ENCODE peak calls at places on chromosomes 13 and 19, in nine cellular contexts. X is brain microvascular endothelial cell, V is fibroblast of pulmonary artery, W is astrocyte, Z is heart left ventricle, Q is hepatocyte, F is prostate gland, Y is suprapubic skin, E is B cell. J is an unnamed sample.

GRCh38 chr13:93847162-93847561 is 620.6 kb downstream of the GPC6 start:
- DNase-seq in E (no peak), F (no peak), W (peak), Y (no peak), V (peak), Q (peak), X (peak), Z (no peak), J (no peak)

GRCh38 chr13:52061587-52061986 is 37.1 kb downstream of the UTP14C start:
- DNase-seq in X (no peak), F (peak), V (no peak), Q (no peak), Y (no peak), W (peak), E (no peak), Z (no peak), J (no peak)

GRCh38 chr13:105336706-105337582 is 1198.5 kb downstream of the EFNB2 start:
- DNase-seq in E (no peak), Y (no peak), V (peak), Q (no peak), W (peak), F (no peak), X (peak), Z (no peak), J (no peak)

GRCh38 chr19:39160889-39161672 is 35.5 kb downstream of the PAK4 start:
- DNase-seq in Z (no peak), F (peak), X (no peak), W (peak), Y (no peak), E (no peak), Q (no peak), V (no peak), J (no peak)

GRCh38 chr19:18090545-18091216 is 3.9 kb upstream of the IL12RB1 start:
- DNase-seq in E (no peak), Y (no peak), F (no peak), X (peak), V (peak), Q (no peak), W (no peak), Z (no peak), J (no peak)

GRCh38 chr13:78595819-78596700 is 7.3 kb downstream of the POU4F1 start:
- DNase-seq in X (no peak), Y (no peak), Q (peak), E (no peak), W (no peak), V (no peak), Z (no peak), F (no peak), J (peak)

GRCh38 chr19:46760363-46760762 is 14.1 kb upstream of the STRN4 start:
- DNase-seq in Y (no peak), E (no peak), Q (no peak), F (no peak), Z (no peak), X (no peak), W (no peak), V (no peak), J (no peak)

GRCh38 chr19:46603195-46603637 is 2.1 kb downstream of the CALM3 start:
- DNase-seq in V (no peak), W (no peak), Z (no peak), Y (no peak), E (no peak), X (no peak), F (no peak), Q (peak), J (peak)

GRCh38 chr13:109479991-109480696 is 306.2 kb downstream of the IRS2 start:
- DNase-seq in V (peak), W (peak), Z (peak), F (peak), Q (peak), Y (no peak), E (no peak), X (peak), J (no peak)

GRCh38 chr13:112205990-112206389 is 139.0 kb downstream of the SOX1 start:
- DNase-seq in Z (no peak), V (no peak), W (no peak), F (no peak), Q (no peak), X (no peak), Y (no peak), E (no peak), J (no peak)

GRCh38 chr19:3753631-3754410 is 7.7 kb downstream of the APBA3 start:
- DNase-seq in Z (no peak), E (no peak), X (no peak), Y (no peak), V (no peak), F (no peak), Q (no peak), W (no peak), J (no peak)

GRCh38 chr19:36488816-36489138 is 584 bp downstream of the ZNF566 start:
- DNase-seq in E (peak), W (no peak), Z (no peak), Y (no peak), Q (peak), F (no peak), V (no peak), X (peak), J (peak)
- TF ChIP-seq CTCF in E (no peak), W (no peak), Z (no peak), Y (no peak), Q (no peak), F (no peak), V (no peak), X (no peak), J (peak)

DNA sequence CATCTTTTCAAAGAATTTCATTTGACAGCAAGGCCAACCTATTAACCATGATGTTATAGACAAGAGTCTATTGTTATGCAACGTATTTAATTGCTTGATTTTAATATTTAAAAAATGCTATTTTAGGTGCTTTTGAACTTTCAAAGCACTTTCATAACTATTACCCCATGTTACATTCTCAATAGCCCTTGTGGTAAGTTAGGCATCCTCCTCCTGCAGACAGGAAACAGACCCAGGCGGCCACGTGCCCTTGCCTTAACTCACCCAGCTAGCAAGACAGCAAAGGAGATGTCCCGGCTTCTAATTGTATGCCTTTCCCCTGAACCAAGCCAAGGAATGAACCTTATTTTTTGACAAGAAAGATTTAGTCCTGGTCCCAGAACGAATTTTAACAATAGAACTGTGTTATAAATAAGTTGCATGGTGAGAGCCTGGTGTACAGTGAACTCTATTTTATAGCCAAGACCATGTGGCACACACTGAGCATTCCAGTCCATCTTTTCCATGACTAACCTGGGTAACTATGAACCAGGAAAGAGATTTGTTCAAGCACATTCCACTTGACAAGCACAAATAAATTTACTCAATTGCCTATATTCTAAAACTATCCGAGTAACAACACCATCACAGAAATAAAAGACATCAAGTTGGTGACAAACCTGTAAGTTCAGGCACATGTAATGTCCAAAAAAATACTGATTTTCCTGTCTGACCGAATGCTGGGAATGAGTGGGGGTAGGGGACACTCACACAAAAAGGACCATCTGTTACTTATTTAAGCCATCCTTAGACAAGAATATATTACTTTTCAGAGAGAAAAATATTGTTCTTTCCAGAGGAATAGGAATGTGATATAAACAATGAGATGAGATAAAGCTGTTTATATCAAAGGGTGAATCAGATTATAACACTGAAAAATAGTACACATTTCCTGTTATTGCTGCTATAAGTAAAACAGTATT is 163.0 kb downstream of the EFNB2 start:
- DNase-seq in F (no peak), Z (no peak), V (peak), Y (no peak), E (no peak), Q (no peak), X (peak), W (peak), J (no peak)
- TF ChIP-seq CTCF in F (no peak), Z (no peak), V (no peak), Y (no peak), E (no peak), Q (no peak), X (no peak), W (no peak), J (no peak)

DNA sequence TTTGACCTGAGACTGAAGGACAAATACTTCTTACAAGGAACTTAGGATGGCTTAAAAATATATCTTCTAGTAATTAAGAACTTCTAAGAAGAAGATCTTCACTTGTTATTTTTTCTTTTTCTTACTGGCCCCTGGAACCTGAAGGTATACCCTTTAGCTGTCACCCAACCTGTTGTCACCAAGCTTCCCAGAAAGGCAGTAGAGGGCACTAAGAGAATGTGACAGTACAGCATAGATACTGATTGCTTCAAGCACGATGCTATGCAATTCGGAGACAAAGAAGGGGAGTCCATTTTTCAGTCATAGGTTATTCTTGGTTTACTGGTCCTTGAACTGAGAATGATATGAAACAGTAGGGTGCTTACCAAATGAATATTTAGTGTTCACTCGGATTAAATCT is 208.3 kb upstream of the PCDH9 start:
- DNase-seq in E (no peak), W (no peak), Z (no peak), Q (no peak), V (no peak), Y (no peak), X (no peak), F (no peak), J (no peak)
- TF ChIP-seq CTCF in E (no peak), W (no peak), Z (peak), Q (peak), V (no peak), Y (no peak), X (peak), F (no peak), J (no peak)

DNA sequence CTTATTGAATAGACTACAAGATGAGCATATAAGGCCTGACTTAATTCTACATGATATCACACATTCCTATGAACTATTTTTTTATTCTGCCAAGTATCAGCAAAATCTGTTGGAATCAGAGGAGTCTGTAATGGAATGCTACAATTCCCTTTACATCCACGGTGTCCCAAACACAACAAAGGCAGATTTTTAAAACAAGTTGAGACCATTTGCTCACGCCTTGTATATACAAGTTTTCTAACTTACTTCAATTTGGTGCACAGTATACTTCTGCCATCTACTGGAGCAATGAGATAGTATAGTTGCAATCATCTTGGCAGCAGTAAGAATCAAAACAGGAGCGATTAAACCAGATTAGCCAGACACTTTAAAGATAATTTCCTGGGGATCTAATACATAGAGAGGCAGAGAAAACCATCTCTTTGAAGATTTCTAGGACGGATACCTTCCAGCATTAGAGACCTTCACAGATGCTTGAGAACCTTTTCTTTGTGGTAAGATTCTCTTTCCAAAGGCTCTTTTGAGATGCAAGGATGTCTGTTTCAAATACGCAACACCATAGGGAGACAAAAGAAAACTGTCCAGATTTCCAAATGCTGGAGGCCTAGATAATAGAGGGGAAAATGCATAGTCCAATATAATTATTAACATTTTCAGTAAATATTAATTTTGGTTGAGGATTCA is 302.0 kb upstream of the MIR17HG start:
- DNase-seq in Q (peak), W (no peak), Z (no peak), V (peak), Y (no peak), F (no peak), E (no peak), X (no peak), J (peak)
- TF ChIP-seq CTCF in Q (peak), W (peak), Z (peak), V (peak), Y (no peak), F (peak), E (no peak), X (peak), J (peak)

DNA sequence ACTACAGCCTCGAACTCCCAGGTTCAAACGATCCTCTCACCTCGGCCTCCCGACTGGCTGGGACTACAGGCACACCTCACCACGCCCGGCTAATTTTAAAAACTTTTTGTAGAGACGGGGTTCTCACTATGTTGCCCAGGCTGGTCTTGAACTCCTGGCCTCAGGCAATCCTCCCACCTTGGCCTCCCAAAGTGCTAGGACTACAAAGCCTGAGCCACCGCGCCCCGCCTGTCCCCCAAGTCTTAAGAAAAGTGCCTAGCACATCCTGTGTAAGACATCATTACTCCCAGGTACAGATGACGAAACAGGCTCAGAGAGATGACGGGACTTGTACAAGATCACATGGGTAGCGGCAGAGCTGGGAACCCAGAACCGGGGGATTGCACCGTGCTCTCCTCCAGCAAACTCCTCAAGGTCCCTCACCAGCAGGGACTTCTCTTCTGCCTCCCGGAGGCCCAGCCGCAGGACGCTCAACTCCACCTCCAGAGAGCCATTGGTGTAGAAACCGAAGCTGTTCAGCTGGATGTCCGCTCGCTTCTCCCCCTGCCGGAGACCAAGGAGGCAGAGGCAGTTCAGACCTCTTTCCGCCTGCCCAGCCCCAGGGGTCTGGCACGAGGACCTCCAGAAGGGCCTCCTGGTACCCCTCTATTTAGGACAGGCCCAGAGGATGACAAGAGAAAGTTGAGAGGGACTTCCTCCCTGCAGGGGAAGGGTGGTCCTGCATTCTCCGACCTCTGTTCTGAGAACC is 1.0 kb downstream of the GPR108 start:
- DNase-seq in X (peak), W (peak), Z (peak), Q (peak), F (peak), E (peak), Y (peak), V (peak), J (peak)
- TF ChIP-seq CTCF in X (peak), W (peak), Z (peak), Q (peak), F (peak), E (peak), Y (peak), V (peak), J (peak)

GRCh38 chr13:77457989-77458388 is 77.5 kb upstream of the SCEL start:
- DNase-seq in F (no peak), Q (no peak), E (no peak), W (no peak), X (no peak), Z (no peak), Y (no peak), V (no peak), J (no peak)

GRCh38 chr13:77459616-77460015 is 75.9 kb upstream of the SCEL start:
- DNase-seq in E (no peak), Q (no peak), V (no peak), Z (no peak), W (no peak), Y (no peak), X (no peak), F (no peak), J (no peak)

GRCh38 chr13:77465595-77466195 is 69.8 kb upstream of the SCEL start:
- DNase-seq in F (no peak), Z (no peak), Y (no peak), E (no peak), V (no peak), Q (no peak), W (no peak), X (no peak), J (no peak)

DNA sequence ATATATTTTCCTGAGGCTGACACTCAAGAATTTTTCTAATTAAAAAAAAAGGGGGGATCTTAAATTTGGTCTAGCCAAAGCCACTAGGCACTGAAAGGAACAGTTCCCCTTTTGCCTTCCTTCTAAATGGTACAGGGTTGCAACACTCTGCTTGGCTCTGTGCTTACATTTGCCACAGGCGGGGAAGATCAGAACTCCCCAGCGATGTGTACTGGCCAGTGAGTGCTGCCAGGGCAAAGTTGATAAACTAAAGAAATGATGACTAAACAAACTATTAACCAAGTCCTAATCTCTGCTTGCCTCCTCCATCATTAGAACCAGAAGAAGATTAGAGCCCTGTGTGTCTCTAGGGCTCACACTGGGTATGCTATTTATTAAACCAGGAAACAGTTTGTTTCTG is 75.3 kb upstream of the SCEL start:
- DNase-seq in Z (no peak), E (peak), Y (no peak), V (peak), F (peak), Q (no peak), X (no peak), W (no peak), J (no peak)
- TF ChIP-seq CTCF in Z (no peak), E (no peak), Y (no peak), V (no peak), F (no peak), Q (no peak), X (no peak), W (no peak), J (no peak)

GRCh38 chr19:10010247-10010691 is at the start of gene COL5A3:
- DNase-seq in E (no peak), V (peak), Q (no peak), Y (peak), F (peak), X (no peak), Z (peak), W (no peak), J (no peak)
- TF ChIP-seq CTCF in E (no peak), V (no peak), Q (no peak), Y (no peak), F (no peak), X (no peak), Z (no peak), W (no peak), J (no peak)

GRCh38 chr13:25114220-25114619 is 18.3 kb downstream of the PABPC3 start:
- DNase-seq in Z (peak), V (peak), E (peak), Y (no peak), X (peak), W (peak), Q (peak), F (peak), J (peak)
- TF ChIP-seq CTCF in Z (peak), V (peak), E (peak), Y (peak), X (peak), W (peak), Q (peak), F (peak), J (peak)

GRCh38 chr13:98190889-98191444 is 13.9 kb upstream of the RNF113B start:
- DNase-seq in X (no peak), E (no peak), W (no peak), Z (no peak), F (no peak), Y (no peak), Q (no peak), V (no peak), J (no peak)

GRCh38 chr13:98187862-98188261 is 10.8 kb upstream of the RNF113B start:
- DNase-seq in E (no peak), Q (no peak), Z (no peak), W (no peak), Y (no peak), X (no peak), V (no peak), F (no peak), J (no peak)

GRCh38 chr13:98187155-98187726 is 10.2 kb upstream of the RNF113B start:
- DNase-seq in Q (no peak), Z (no peak), Y (no peak), F (no peak), V (no peak), W (no peak), X (no peak), E (no peak), J (no peak)

GRCh38 chr13:98189841-98190505 is 12.9 kb upstream of the RNF113B start:
- DNase-seq in X (no peak), Y (no peak), E (no peak), Z (peak), W (peak), V (peak), F (no peak), Q (no peak), J (no peak)

DNA sequence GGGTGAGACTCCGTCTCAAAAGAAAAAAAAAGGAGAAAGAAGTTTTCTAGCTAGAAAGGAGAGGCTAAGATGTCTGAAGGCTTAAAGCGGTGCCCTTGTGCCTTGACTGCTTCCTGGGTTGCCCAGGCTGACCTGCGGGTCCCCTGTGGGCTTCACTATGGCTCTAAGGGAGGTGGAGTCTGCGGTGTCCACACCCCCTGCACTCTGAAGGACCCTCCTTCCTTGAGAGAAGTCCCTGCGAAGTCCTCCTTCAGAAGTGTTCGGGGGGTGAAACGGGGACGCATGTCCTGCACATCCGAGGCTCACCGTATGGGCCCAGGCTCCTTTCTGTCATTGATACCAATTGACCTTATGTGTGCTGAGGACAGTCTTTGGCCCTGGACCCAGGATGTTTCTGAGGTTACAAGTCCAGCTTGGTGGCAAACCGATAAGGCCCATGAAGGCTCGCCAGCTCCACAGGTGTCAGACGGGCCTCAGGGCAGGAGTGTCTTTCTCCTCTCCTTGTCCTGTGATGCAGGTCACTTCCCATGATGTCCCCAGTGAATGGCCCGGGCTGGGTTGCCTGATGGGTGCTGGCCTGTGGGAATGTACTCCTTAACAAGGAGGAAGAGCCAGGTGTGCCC is 11.6 kb upstream of the RNF113B start:
- DNase-seq in E (no peak), Z (peak), X (no peak), Q (no peak), W (no peak), Y (no peak), V (no peak), F (no peak), J (no peak)
- TF ChIP-seq CTCF in E (no peak), Z (no peak), X (no peak), Q (no peak), W (no peak), Y (no peak), V (no peak), F (no peak), J (no peak)